ENCODE peak calls at places on chromosomes 1 and 21, in eight cellular contexts. H, S, N, T, J, F, Z and M are unnamed samples.

GRCh38 chr1:23475134-23475628 is 8.8 kb downstream of the ASAP3 start:
- DNase-seq in S (no peak), T (no peak), N (no peak), H (no peak), Z (no peak), F (no peak), J (peak), M (peak)

GRCh38 chr1:235473808-235474207 is 30.4 kb downstream of the B3GALNT2 start:
- DNase-seq in H (no peak), N (no peak), J (no peak), T (no peak), S (no peak), F (no peak), Z (no peak), M (no peak)

GRCh38 chr21:23522750-23523149 is 2084.5 kb downstream of the MRPL39 start:
- DNase-seq in F (no peak), N (no peak), J (no peak), T (no peak), Z (no peak), S (no peak), H (no peak), M (no peak)

GRCh38 chr1:2972011-2972878 is 49.0 kb upstream of the ACTRT2 start:
- DNase-seq in F (no peak), Z (no peak), S (peak), N (peak), J (no peak), T (no peak), H (peak), M (no peak)

GRCh38 chr1:8706995-8707396 is 110.4 kb downstream of the RERE start:
- DNase-seq in N (no peak), S (no peak), J (peak), T (peak), H (no peak), Z (no peak), F (no peak), M (no peak)

GRCh38 chr1:211309617-211310016 is 17.0 kb upstream of the TRAF5 start:
- DNase-seq in N (no peak), F (no peak), J (no peak), H (no peak), T (no peak), S (no peak), Z (no peak), M (no peak)

GRCh38 chr1:110538082-110538481 is 19.1 kb upstream of the KCNA10 start:
- DNase-seq in Z (no peak), T (no peak), J (no peak), H (no peak), N (peak), S (no peak), F (no peak), M (no peak)

GRCh38 chr1:222634180-222635013 is 16.5 kb downstream of the MIA3 start:
- DNase-seq in Z (no peak), N (no peak), T (peak), J (peak), F (no peak), H (peak), S (no peak), M (no peak)

GRCh38 chr1:37242501-37242900 is 208.2 kb upstream of the GRIK3 start:
- DNase-seq in H (no peak), T (no peak), N (no peak), Z (no peak), F (no peak), J (no peak), S (no peak), M (no peak)

GRCh38 chr1:179794669-179795068 is 51.6 kb downstream of the FAM163A start:
- DNase-seq in J (no peak), H (no peak), T (no peak), S (no peak), N (no peak), Z (no peak), F (no peak), M (no peak)

GRCh38 chr1:39799770-39800470 is 11.3 kb upstream of the BMP8B start:
- DNase-seq in J (peak), N (no peak), F (peak), H (peak), T (peak), S (peak), Z (peak), M (peak)

GRCh38 chr1:197775282-197776262 is at the start of gene DENND1B:
- DNase-seq in T (peak), S (peak), N (peak), Z (peak), H (peak), J (peak), F (peak), M (peak)

GRCh38 chr1:153534226-153534932 is 1.4 kb downstream of the S100A6 start:
- DNase-seq in H (no peak), F (peak), S (peak), J (peak), T (no peak), Z (no peak), N (peak), M (no peak)

GRCh38 chr1:58883037-58883887 is 99.4 kb upstream of the JUN start:
- DNase-seq in J (peak), S (peak), T (peak), H (peak), Z (peak), N (peak), F (peak), M (peak)

GRCh38 chr1:212097360-212097759 is 61.8 kb downstream of the DTL start:
- DNase-seq in Z (no peak), J (no peak), S (no peak), N (no peak), T (no peak), F (no peak), H (no peak), M (no peak)

GRCh38 chr1:91515994-91516393 is 15.3 kb downstream of the CDC7 start:
- DNase-seq in H (no peak), Z (no peak), S (no peak), T (no peak), F (no peak), J (no peak), N (no peak), M (no peak)